ENCODE peak calls at places on chromosomes 2 and 18, in four cellular contexts. One of them, this sample, is unnamed. For H3K36me3, the result is how much of the 10 kb centered on the place peaks cover.

GRCh38 chr18:72539861-72540260 is 4.3 kb downstream of the CBLN2 start:
- DNase-seq in suprapubic skin: no peak
- DNase-seq in GM23248: no peak
- DNase-seq in CD4-positive, CD25-positive, alpha-beta regulatory T cell: no peak
- DNase-seq in this sample: no peak

GRCh38 chr18:26777316-26778053 is 88.0 kb downstream of the AQP4 start:
- DNase-seq in suprapubic skin: no peak
- DNase-seq in GM23248: no peak
- DNase-seq in CD4-positive, CD25-positive, alpha-beta regulatory T cell: no peak
- DNase-seq in this sample: peak

GRCh38 chr2:26009567-26009963 is 24.3 kb upstream of the RAB10 start:
- DNase-seq in suprapubic skin: no peak
- DNase-seq in GM23248: no peak
- DNase-seq in CD4-positive, CD25-positive, alpha-beta regulatory T cell: no peak
- DNase-seq in this sample: no peak

GRCh38 chr2:237474511-237474911 is 12.5 kb upstream of the MLPH start:
- DNase-seq in suprapubic skin: no peak
- DNase-seq in GM23248: peak
- DNase-seq in CD4-positive, CD25-positive, alpha-beta regulatory T cell: no peak
- DNase-seq in this sample: no peak

GRCh38 chr2:9010866-9011265 is 7.4 kb upstream of the MBOAT2 start:
- DNase-seq in suprapubic skin: no peak
- DNase-seq in GM23248: peak
- DNase-seq in CD4-positive, CD25-positive, alpha-beta regulatory T cell: no peak
- DNase-seq in this sample: no peak

GRCh38 chr2:60331106-60331809 is 222.2 kb downstream of the BCL11A start:
- DNase-seq in suprapubic skin: no peak
- DNase-seq in GM23248: peak
- DNase-seq in CD4-positive, CD25-positive, alpha-beta regulatory T cell: no peak
- DNase-seq in this sample: no peak

GRCh38 chr18:47871288-47871687 is 59.2 kb downstream of the SMAD2 start:
- DNase-seq in suprapubic skin: no peak
- DNase-seq in GM23248: no peak
- DNase-seq in CD4-positive, CD25-positive, alpha-beta regulatory T cell: no peak
- DNase-seq in this sample: no peak

GRCh38 chr2:136647039-136647438 is 118.3 kb upstream of the THSD7B start:
- DNase-seq in suprapubic skin: no peak
- DNase-seq in GM23248: no peak
- DNase-seq in CD4-positive, CD25-positive, alpha-beta regulatory T cell: no peak
- DNase-seq in this sample: no peak

GRCh38 chr2:44886409-44886808 is 55.1 kb upstream of the SIX3 start:
- DNase-seq in suprapubic skin: no peak
- DNase-seq in GM23248: peak
- DNase-seq in CD4-positive, CD25-positive, alpha-beta regulatory T cell: no peak
- DNase-seq in this sample: no peak

GRCh38 chr2:16508061-16508851 is 157.4 kb downstream of the CYRIA start:
- DNase-seq in suprapubic skin: no peak
- DNase-seq in GM23248: peak
- DNase-seq in CD4-positive, CD25-positive, alpha-beta regulatory T cell: peak
- DNase-seq in this sample: peak

GRCh38 chr2:216086207-216086893 is 4.6 kb downstream of the TMEM169 start:
- DNase-seq in suprapubic skin: no peak
- DNase-seq in GM23248: no peak
- DNase-seq in CD4-positive, CD25-positive, alpha-beta regulatory T cell: no peak
- DNase-seq in this sample: no peak

GRCh38 chr2:113172721-113173562 is 829 bp upstream of the PSD4 start:
- DNase-seq in suprapubic skin: peak
- DNase-seq in GM23248: no peak
- DNase-seq in CD4-positive, CD25-positive, alpha-beta regulatory T cell: no peak
- DNase-seq in this sample: no peak

GRCh38 chr2:24521162-24521857 is 30.3 kb downstream of the NCOA1 start:
- DNase-seq in suprapubic skin: no peak
- DNase-seq in GM23248: no peak
- DNase-seq in CD4-positive, CD25-positive, alpha-beta regulatory T cell: peak
- DNase-seq in this sample: no peak

DNA sequence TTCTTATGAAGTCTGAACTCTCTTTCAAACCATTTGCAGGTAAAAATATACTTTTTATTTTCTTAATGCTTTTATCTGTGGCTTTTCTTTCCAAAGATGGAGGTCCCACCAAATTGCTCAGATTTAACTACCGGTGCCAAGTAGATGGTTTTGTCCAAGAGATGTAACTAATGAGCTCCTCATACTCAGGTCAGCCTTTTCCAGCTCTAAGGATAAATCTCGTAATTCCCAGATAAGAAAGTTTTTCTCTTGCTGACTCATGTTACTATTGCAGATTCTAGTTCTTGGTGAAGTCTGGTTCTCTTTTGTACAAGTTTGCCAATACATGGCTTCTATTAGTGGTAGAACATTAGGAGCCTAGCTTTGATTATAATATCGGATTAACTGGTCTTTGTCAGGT is 550.8 kb upstream of the ZNF804A start:
- DNase-seq in suprapubic skin: no peak
- DNase-seq in GM23248: no peak
- DNase-seq in CD4-positive, CD25-positive, alpha-beta regulatory T cell: no peak
- DNase-seq in this sample: no peak
- H3K4me3 ChIP-seq in suprapubic skin: no peak
- H3K4me3 ChIP-seq in GM23248: no peak
- H3K4me3 ChIP-seq in CD4-positive, CD25-positive, alpha-beta regulatory T cell: no peak
- H3K4me3 ChIP-seq in this sample: no peak

GRCh38 chr2:230785346-230785745 is 72.7 kb downstream of the CAB39 start:
- DNase-seq in suprapubic skin: no peak
- DNase-seq in GM23248: no peak
- DNase-seq in CD4-positive, CD25-positive, alpha-beta regulatory T cell: no peak
- DNase-seq in this sample: no peak
- H3K27ac ChIP-seq in suprapubic skin: no peak
- H3K27ac ChIP-seq in GM23248: no peak
- H3K27ac ChIP-seq in CD4-positive, CD25-positive, alpha-beta regulatory T cell: no peak
- H3K27ac ChIP-seq in this sample: no peak

GRCh38 chr2:85631316-85631715 is 15.3 kb downstream of the USP39 start:
- DNase-seq in suprapubic skin: peak
- DNase-seq in GM23248: no peak
- DNase-seq in CD4-positive, CD25-positive, alpha-beta regulatory T cell: no peak
- DNase-seq in this sample: no peak
- H3K36me3 ChIP-seq in suprapubic skin: half or more
- H3K36me3 ChIP-seq in GM23248: half or more
- H3K36me3 ChIP-seq in CD4-positive, CD25-positive, alpha-beta regulatory T cell: half or more
- H3K36me3 ChIP-seq in this sample: under half

DNA sequence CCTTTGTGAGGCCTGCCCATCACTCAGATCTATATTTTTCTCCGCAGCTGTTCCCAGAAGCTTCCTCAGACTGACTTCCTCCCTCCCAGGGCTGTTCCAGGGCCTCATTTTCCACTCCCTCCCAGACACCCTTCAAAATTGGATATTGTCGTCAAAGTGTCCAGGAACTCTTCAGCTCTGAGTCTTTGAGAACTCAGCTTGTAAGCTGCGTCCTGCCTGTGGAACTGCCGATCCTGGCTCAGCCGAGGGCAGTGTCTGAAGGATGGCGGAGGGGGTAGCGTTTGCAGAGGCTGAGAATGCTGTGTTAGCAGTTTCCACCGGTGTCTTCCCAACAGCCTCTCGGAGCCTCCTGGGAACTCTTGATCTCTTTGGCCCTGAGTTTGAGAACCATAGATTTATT is 27.1 kb downstream of the NCK2 start:
- DNase-seq in suprapubic skin: no peak
- DNase-seq in GM23248: no peak
- DNase-seq in CD4-positive, CD25-positive, alpha-beta regulatory T cell: no peak
- DNase-seq in this sample: no peak
- H3K4me3 ChIP-seq in suprapubic skin: no peak
- H3K4me3 ChIP-seq in GM23248: no peak
- H3K4me3 ChIP-seq in CD4-positive, CD25-positive, alpha-beta regulatory T cell: peak
- H3K4me3 ChIP-seq in this sample: no peak

DNA sequence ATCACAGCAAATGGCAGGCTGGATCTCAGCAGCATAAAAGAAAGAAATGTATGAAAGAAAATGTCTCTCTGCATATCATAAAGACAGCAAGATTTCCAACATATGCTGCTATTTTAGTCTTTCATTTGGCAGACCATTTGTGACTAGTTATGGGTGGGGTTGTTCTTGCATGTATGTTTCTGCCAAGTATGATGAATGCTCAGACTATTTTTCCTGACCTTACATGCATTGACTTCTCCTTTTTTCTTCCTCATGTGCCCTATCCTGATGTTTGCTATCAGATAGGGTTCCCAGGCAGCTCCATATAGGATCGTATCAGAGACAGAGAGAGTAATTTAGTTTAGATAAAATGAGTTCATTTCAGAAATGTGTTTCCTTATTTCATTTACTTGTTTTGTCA is 58.4 kb upstream of the PARD3B start:
- DNase-seq in suprapubic skin: no peak
- DNase-seq in GM23248: peak
- DNase-seq in CD4-positive, CD25-positive, alpha-beta regulatory T cell: no peak
- DNase-seq in this sample: no peak
- H3K27ac ChIP-seq in suprapubic skin: no peak
- H3K27ac ChIP-seq in GM23248: peak
- H3K27ac ChIP-seq in CD4-positive, CD25-positive, alpha-beta regulatory T cell: no peak
- H3K27ac ChIP-seq in this sample: no peak

GRCh38 chr2:178641498-178641897 is 161.2 kb downstream of the PLEKHA3 start:
- DNase-seq in suprapubic skin: no peak
- DNase-seq in GM23248: no peak
- DNase-seq in CD4-positive, CD25-positive, alpha-beta regulatory T cell: no peak
- DNase-seq in this sample: no peak
- H3K36me3 ChIP-seq in suprapubic skin: under half
- H3K36me3 ChIP-seq in GM23248: under half
- H3K36me3 ChIP-seq in CD4-positive, CD25-positive, alpha-beta regulatory T cell: under half
- H3K36me3 ChIP-seq in this sample: under half